ENCODE peak calls at places on chromosomes 3 and 15, in five cellular contexts. U is tibial artery; K is endothelial cell; C is activated naive CD8-positive, alpha-beta T cell treated with anti-CD3 and anti-CD28 coated beads, Interleukin-2, amount 50 U/mL, for 24 hours; T is mammary epithelial cell. O is an unnamed sample.

GRCh38 chr15:101723161-101723873 is 956 bp downstream of the TARS3 start:
- DNase-seq in U (no peak), K (no peak), C (peak), T (no peak), O (peak)

GRCh38 chr15:41115088-41115651 is 910 bp downstream of the INO80 start:
- DNase-seq in U (no peak), K (peak), C (no peak), T (no peak), O (peak)

GRCh38 chr3:176041812-176042211 is 1155.5 kb downstream of the TBL1XR1 start:
- DNase-seq in U (no peak), K (no peak), C (no peak), T (no peak), O (no peak)

GRCh38 chr3:42843730-42844713 is 31.7 kb downstream of the CYP8B1 start:
- DNase-seq in U (peak), K (no peak), C (no peak), T (no peak), O (no peak)

GRCh38 chr3:41682996-41683395 is 278.9 kb downstream of the ULK4 start:
- DNase-seq in U (no peak), K (no peak), C (no peak), T (peak), O (no peak)

GRCh38 chr3:148962513-148962912 is 28.8 kb upstream of the GYG1 start:
- DNase-seq in U (no peak), K (peak), C (no peak), T (peak), O (peak)

GRCh38 chr3:111080357-111080937 is 8.8 kb downstream of the NECTIN3 start:
- DNase-seq in U (no peak), K (no peak), C (no peak), T (peak), O (peak)

GRCh38 chr15:69756440-69756839 is 303.8 kb downstream of the RPLP1 start:
- DNase-seq in U (no peak), K (no peak), C (no peak), T (no peak), O (peak)

GRCh38 chr15:84976746-84977345 is 4.8 kb upstream of the PDE8A start:
- DNase-seq in U (no peak), K (no peak), C (no peak), T (no peak), O (no peak)

GRCh38 chr3:5875056-5875455 is 687.5 kb downstream of the EDEM1 start:
- DNase-seq in U (no peak), K (no peak), C (no peak), T (no peak), O (no peak)